ENCODE peak calls at places on chromosomes 2 and 18, in six cellular contexts. S is left lung, C is GM23248, J is fibroblast of lung, F is keratinocyte, N is endothelial cell of umbilical vein. W is an unnamed sample. For H3K36me3, the result is how much of the 10 kb centered on the place peaks cover.

GRCh38 chr2:17706845-17707244 is 46.8 kb downstream of the SMC6 start:
- DNase-seq in S (no peak), C (no peak), J (no peak), F (no peak), N (no peak), W (no peak)

GRCh38 chr2:96138146-96139145 is at the start of gene ASTL:
- DNase-seq in S (peak), C (peak), J (peak), F (no peak), N (peak), W (no peak)

GRCh38 chr2:158493458-158493857 is 36.7 kb downstream of the PKP4 start:
- DNase-seq in S (no peak), C (no peak), J (no peak), F (no peak), N (no peak), W (no peak)

GRCh38 chr2:231241755-231242507 is 43.5 kb downstream of the ARMC9 start:
- DNase-seq in S (no peak), C (peak), J (peak), F (no peak), N (no peak), W (no peak)

GRCh38 chr2:233267516-233268245 is 16.2 kb downstream of the ATG16L1 start:
- DNase-seq in S (no peak), C (no peak), J (no peak), F (no peak), N (no peak), W (no peak)

GRCh38 chr2:160373263-160374019 is 120.2 kb downstream of the RBMS1 start:
- DNase-seq in S (no peak), C (no peak), J (no peak), F (no peak), N (peak), W (no peak)

GRCh38 chr2:98476192-98476868 is 31.7 kb downstream of the INPP4A start:
- DNase-seq in S (no peak), C (peak), J (no peak), F (no peak), N (no peak), W (no peak)

GRCh38 chr2:25585189-25585588 is 88.2 kb downstream of the DTNB start:
- DNase-seq in S (no peak), C (no peak), J (no peak), F (no peak), N (no peak), W (no peak)

GRCh38 chr2:7905756-7906155 is 776.1 kb upstream of the ID2 start:
- DNase-seq in S (no peak), C (no peak), J (no peak), F (no peak), N (no peak), W (no peak)

GRCh38 chr2:234970467-234970866 is 18.6 kb downstream of the SH3BP4 start:
- DNase-seq in S (no peak), C (peak), J (no peak), F (no peak), N (peak), W (no peak)

GRCh38 chr2:182522428-182522896 is 95.6 kb upstream of the PDE1A start:
- DNase-seq in S (no peak), C (peak), J (no peak), F (no peak), N (peak), W (peak)

GRCh38 chr18:12061685-12062084 is 32.0 kb upstream of the ANKRD62 start:
- DNase-seq in S (peak), C (no peak), J (no peak), F (no peak), N (no peak), W (no peak)

GRCh38 chr2:186516396-186516795 is 30.3 kb downstream of the ZC3H15 start:
- DNase-seq in S (no peak), C (no peak), J (no peak), F (no peak), N (no peak), W (no peak)

GRCh38 chr18:22846088-22846683 is 86.9 kb upstream of the RBBP8 start:
- DNase-seq in S (no peak), C (peak), J (peak), F (no peak), N (peak), W (no peak)

GRCh38 chr2:224847961-224848850 is 132.0 kb upstream of the CCDC195 start:
- DNase-seq in S (no peak), C (peak), J (peak), F (peak), N (peak), W (no peak)

GRCh38 chr18:59898093-59898492 is 1.7 kb upstream of the PMAIP1 start:
- DNase-seq in S (no peak), C (no peak), J (no peak), F (no peak), N (no peak), W (no peak)

GRCh38 chr2:120641366-120641771 is 94.3 kb upstream of the GLI2 start:
- DNase-seq in S (no peak), C (peak), J (peak), F (no peak), N (no peak), W (no peak)

GRCh38 chr2:241499146-241499965 is 9.0 kb downstream of the STK25 start:
- DNase-seq in S (no peak), C (no peak), J (no peak), F (no peak), N (no peak), W (no peak)

GRCh38 chr2:157460384-157460837 is 16.5 kb upstream of the CYTIP start:
- DNase-seq in S (no peak), C (peak), J (no peak), F (no peak), N (no peak), W (peak)

GRCh38 chr18:22623513-22623912 is 205.8 kb upstream of the CTAGE1 start:
- DNase-seq in S (no peak), C (no peak), J (no peak), F (no peak), N (no peak), W (no peak)

GRCh38 chr2:237591021-237591370 is 462 bp upstream of the RAB17 start:
- DNase-seq in S (no peak), C (no peak), J (no peak), F (no peak), N (no peak), W (no peak)

GRCh38 chr2:241803387-241804325 is 5.3 kb upstream of the NEU4 start:
- DNase-seq in S (peak), C (peak), J (peak), F (no peak), N (peak), W (no peak)

GRCh38 chr2:121036226-121036692 is 248.7 kb downstream of the TFCP2L1 start:
- DNase-seq in S (no peak), C (no peak), J (no peak), F (no peak), N (no peak), W (no peak)

GRCh38 chr2:186105016-186105415 is 366.4 kb downstream of the FSIP2 start:
- DNase-seq in S (no peak), C (peak), J (no peak), F (no peak), N (peak), W (no peak)

GRCh38 chr2:120552800-120553471 is 182.7 kb upstream of the GLI2 start:
- DNase-seq in S (peak), C (peak), J (peak), F (peak), N (peak), W (no peak)

GRCh38 chr2:71736986-71737385 is 283.6 kb downstream of the DYSF start:
- DNase-seq in S (no peak), C (no peak), J (no peak), F (no peak), N (no peak), W (no peak)

GRCh38 chr18:48831113-48831759 is 119.5 kb downstream of the SMAD7 start:
- DNase-seq in S (no peak), C (no peak), J (no peak), F (no peak), N (no peak), W (no peak)

GRCh38 chr2:70958759-70959158 is 19.7 kb upstream of the ANKRD53 start:
- DNase-seq in S (no peak), C (no peak), J (no peak), F (no peak), N (no peak), W (no peak)

GRCh38 chr18:36441872-36442271 is 144.4 kb downstream of the FHOD3 start:
- DNase-seq in S (no peak), C (peak), J (peak), F (no peak), N (peak), W (peak)

GRCh38 chr2:1867141-1867540 is 122.8 kb upstream of the PXDN start:
- DNase-seq in S (no peak), C (no peak), J (no peak), F (no peak), N (no peak), W (no peak)

GRCh38 chr18:73774836-73775509 is 372.7 kb downstream of the FBXO15 start:
- DNase-seq in S (peak), C (no peak), J (no peak), F (no peak), N (no peak), W (peak)

GRCh38 chr2:113709022-113709421 is 47.4 kb downstream of the SLC35F5 start:
- DNase-seq in S (no peak), C (no peak), J (no peak), F (no peak), N (no peak), W (no peak)

GRCh38 chr2:161077367-161078210 is 82.6 kb upstream of the TANK start:
- DNase-seq in S (no peak), C (peak), J (peak), F (no peak), N (peak), W (no peak)

GRCh38 chr18:7758764-7759163 is 191.6 kb downstream of the PTPRM start:
- DNase-seq in S (no peak), C (no peak), J (no peak), F (no peak), N (no peak), W (no peak)
- H3K36me3 ChIP-seq in S (under half), C (under half), J (under half), F (under half), N (under half), W (under half)

GRCh38 chr2:20448246-20449046 is 1.6 kb downstream of the RHOB start:
- DNase-seq in S (no peak), C (peak), J (peak), F (no peak), N (no peak), W (no peak)
- H3K4me3 ChIP-seq in S (peak), C (peak), J (peak), F (peak), N (peak), W (peak)

DNA sequence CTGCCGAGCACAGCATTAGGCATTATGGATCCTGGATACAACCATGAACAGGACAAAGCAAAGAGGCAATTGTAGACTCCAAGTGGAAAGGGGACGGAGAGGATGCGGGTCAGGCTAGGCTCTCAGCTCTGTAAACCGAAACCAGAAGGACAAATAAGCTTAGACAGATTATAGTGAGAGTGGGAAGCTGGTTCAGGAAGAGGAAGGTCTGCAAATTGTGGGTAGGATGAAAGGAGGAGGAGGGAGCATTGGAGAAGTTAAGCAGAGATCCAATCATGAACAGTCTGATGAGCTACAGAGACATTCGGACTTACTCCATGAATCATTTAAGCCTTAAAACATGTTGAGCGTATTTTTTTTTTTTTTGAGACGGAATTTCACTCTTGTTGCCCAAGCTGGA is 3.0 kb downstream of the MSH6 start:
- DNase-seq in S (no peak), C (no peak), J (no peak), F (no peak), N (no peak), W (no peak)
- H3K36me3 ChIP-seq in S (under half), C (under half), J (under half), F (under half), N (under half), W (under half)

GRCh38 chr18:58495202-58495601 is 133.7 kb downstream of the ALPK2 start:
- DNase-seq in S (no peak), C (peak), J (peak), F (no peak), N (no peak), W (no peak)
- H3K4me3 ChIP-seq in S (no peak), C (no peak), J (no peak), F (no peak), N (no peak), W (no peak)

GRCh38 chr18:79937103-79937860 is 14.2 kb downstream of the SLC66A2 start:
- DNase-seq in S (peak), C (no peak), J (no peak), F (no peak), N (no peak), W (no peak)

GRCh38 chr18:79935098-79935480 is 16.4 kb downstream of the SLC66A2 start:
- DNase-seq in S (peak), C (no peak), J (no peak), F (no peak), N (no peak), W (no peak)

GRCh38 chr18:79935925-79936324 is 15.5 kb downstream of the SLC66A2 start:
- DNase-seq in S (peak), C (no peak), J (no peak), F (no peak), N (no peak), W (no peak)

GRCh38 chr18:79935499-79935898 is 16.0 kb downstream of the SLC66A2 start:
- DNase-seq in S (peak), C (no peak), J (no peak), F (no peak), N (no peak), W (no peak)

DNA sequence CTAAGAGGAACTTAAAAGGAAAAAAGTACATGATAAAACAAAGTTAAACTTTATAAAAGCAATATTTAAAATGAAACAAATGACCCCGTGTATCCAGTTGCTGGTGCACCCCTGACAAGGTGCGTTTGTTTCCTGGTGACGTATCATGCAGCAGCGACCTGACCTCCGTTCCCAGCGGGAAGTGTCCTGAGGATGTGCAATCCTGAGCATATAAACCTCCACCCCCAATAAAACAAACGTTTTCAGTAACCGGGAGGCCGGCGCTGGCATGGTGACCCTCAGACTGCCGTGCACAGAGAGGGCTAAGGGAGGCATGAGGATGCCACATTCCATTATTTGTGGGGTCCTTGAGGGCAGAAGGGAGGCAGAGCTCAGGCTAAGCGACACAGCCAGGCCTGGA is 14.8 kb downstream of the SLC66A2 start:
- DNase-seq in S (peak), C (no peak), J (no peak), F (no peak), N (no peak), W (no peak)
- H3K36me3 ChIP-seq in S (half or more), C (under half), J (under half), F (under half), N (under half), W (under half)

GRCh38 chr2:64359892-64360657 is 93.9 kb upstream of the LGALSL start:
- DNase-seq in S (peak), C (peak), J (peak), F (peak), N (peak), W (peak)

GRCh38 chr2:64363140-64363539 is 90.8 kb upstream of the LGALSL start:
- DNase-seq in S (no peak), C (no peak), J (no peak), F (no peak), N (no peak), W (no peak)

GRCh38 chr2:64361151-64361938 is 92.6 kb upstream of the LGALSL start:
- DNase-seq in S (no peak), C (no peak), J (no peak), F (no peak), N (no peak), W (no peak)

GRCh38 chr2:64363848-64364247 is 90.1 kb upstream of the LGALSL start:
- DNase-seq in S (no peak), C (no peak), J (no peak), F (no peak), N (no peak), W (no peak)

DNA sequence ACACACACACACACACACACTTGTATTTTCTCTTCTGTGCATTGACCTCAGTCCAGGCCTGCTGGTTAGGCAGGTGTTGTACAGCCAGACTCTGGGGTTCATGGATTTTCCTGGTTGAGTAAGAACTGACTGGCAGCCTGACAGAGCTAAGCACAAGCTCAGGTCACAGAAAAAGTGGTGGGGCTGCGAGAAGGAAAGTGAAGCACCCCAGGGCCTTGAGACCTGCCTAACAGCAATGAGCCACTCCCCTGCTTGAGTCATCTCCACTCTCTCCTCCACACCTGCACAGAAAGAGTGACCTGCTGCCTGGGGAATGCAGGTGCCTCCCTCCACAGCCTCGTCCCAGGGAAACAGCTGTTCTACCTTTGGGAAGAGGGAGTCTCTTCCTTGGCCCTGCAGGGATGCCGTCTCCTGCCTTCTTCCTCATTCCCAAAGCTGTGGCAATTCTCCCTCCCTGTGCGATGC is 91.4 kb upstream of the LGALSL start:
- DNase-seq in S (no peak), C (no peak), J (no peak), F (peak), N (no peak), W (no peak)
- H3K4me3 ChIP-seq in S (no peak), C (no peak), J (no peak), F (no peak), N (no peak), W (no peak)

GRCh38 chr2:27220091-27220490 is 2.9 kb downstream of the CAD start:
- DNase-seq in S (no peak), C (no peak), J (no peak), F (no peak), N (no peak), W (no peak)
- H3K36me3 ChIP-seq in S (half or more), C (under half), J (under half), F (under half), N (under half), W (under half)

GRCh38 chr18:39840406-39840805 is 2114.6 kb upstream of the PIK3C3 start:
- DNase-seq in S (no peak), C (peak), J (peak), F (no peak), N (peak), W (no peak)

GRCh38 chr18:39843546-39843945 is 2111.5 kb upstream of the PIK3C3 start:
- DNase-seq in S (no peak), C (no peak), J (no peak), F (no peak), N (no peak), W (no peak)

GRCh38 chr18:39842042-39842791 is 2112.8 kb upstream of the PIK3C3 start:
- DNase-seq in S (no peak), C (no peak), J (no peak), F (no peak), N (peak), W (no peak)

GRCh38 chr18:39839782-39840181 is 2115.3 kb upstream of the PIK3C3 start:
- DNase-seq in S (no peak), C (no peak), J (peak), F (no peak), N (peak), W (no peak)

GRCh38 chr18:39841133-39842041 is 2113.6 kb upstream of the PIK3C3 start:
- DNase-seq in S (peak), C (peak), J (peak), F (no peak), N (peak), W (peak)
- H3K4me3 ChIP-seq in S (peak), C (peak), J (peak), F (peak), N (peak), W (peak)

DNA sequence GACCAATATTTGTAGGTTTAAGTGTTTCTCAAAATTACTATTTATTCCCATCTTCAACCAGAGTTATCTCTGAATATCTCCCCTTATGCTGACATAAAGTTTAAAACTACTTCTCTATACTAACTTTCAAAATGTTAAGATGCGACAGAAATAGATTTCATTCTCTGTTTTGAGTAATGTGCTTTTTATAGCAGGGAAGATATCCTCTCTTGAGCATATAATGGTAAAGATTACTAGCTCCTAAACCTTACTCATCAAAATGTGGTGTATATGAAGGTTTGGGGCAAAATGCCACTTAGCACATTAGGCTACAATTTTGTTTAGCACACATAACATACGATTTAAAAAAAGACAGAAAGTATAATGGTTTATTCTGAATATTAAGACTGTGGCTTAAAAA is 54.4 kb downstream of the CWC22 start:
- DNase-seq in S (no peak), C (no peak), J (no peak), F (no peak), N (no peak), W (no peak)
- H3K36me3 ChIP-seq in S (half or more), C (half or more), J (under half), F (under half), N (under half), W (under half)